ENCODE peak calls at places on chromosomes 3 and 15, in six cellular contexts. I, X, P, K, D and F are unnamed samples.

GRCh38 chr3:171982829-171983228 is 56.5 kb upstream of the FNDC3B start:
- DNase-seq in P (no peak), X (no peak), I (no peak), K (no peak), D (peak; percentile 79), F (no peak)

GRCh38 chr3:112308151-112308911 is 14.3 kb upstream of the SLC9C1 start:
- DNase-seq in K (no peak), X (peak; percentile 45), P (no peak), I (no peak), D (peak; percentile 81), F (peak; percentile 47)

GRCh38 chr15:79570004-79570403 is 137.9 kb downstream of the MINAR1 start:
- DNase-seq in X (no peak), D (no peak), P (no peak), K (no peak), I (no peak), F (no peak)

GRCh38 chr3:109803274-109803673 is 465.9 kb upstream of the DPPA4 start:
- DNase-seq in X (no peak), K (no peak), D (peak; percentile 8), I (no peak), P (no peak), F (no peak)

GRCh38 chr3:146685050-146685814 is 80.1 kb upstream of the PLSCR5 start:
- DNase-seq in D (no peak), K (no peak), I (no peak), X (no peak), P (no peak), F (no peak)

GRCh38 chr15:83282859-83283812 is 1.3 kb downstream of the BNC1 start:
- DNase-seq in P (peak; percentile 12), K (no peak), I (no peak), D (peak; percentile 45), X (peak; percentile 53), F (peak; percentile 74)

GRCh38 chr3:108780235-108780634 is 23.0 kb upstream of the RETNLB start:
- DNase-seq in D (no peak), K (no peak), I (no peak), P (no peak), X (no peak), F (no peak)

GRCh38 chr15:80779658-80780415 is 667 bp downstream of the CEMIP start:
- DNase-seq in D (peak; percentile 66), I (peak; percentile 11), X (peak; percentile 54), P (peak; percentile 50), K (no peak), F (peak; percentile 68)

GRCh38 chr3:183385698-183386590 is 42.5 kb downstream of the MCF2L2 start:
- DNase-seq in I (peak; percentile 61), K (no peak), X (peak; percentile 57), D (peak; percentile 91), P (peak; percentile 28), F (no peak)

GRCh38 chr15:96352594-96353377 is 22.3 kb downstream of the NR2F2 start:
- DNase-seq in K (peak; percentile 33), D (no peak), X (no peak), P (peak; percentile 59), I (no peak), F (peak; percentile 52)

GRCh38 chr3:13111874-13112520 is 38.8 kb upstream of the IQSEC1 start:
- DNase-seq in X (no peak), D (no peak), I (peak; percentile 40), P (no peak), K (no peak), F (peak; percentile 14)

GRCh38 chr3:155232605-155233004 is 60.9 kb downstream of the STRIT1 start:
- DNase-seq in D (peak; percentile 95), X (no peak), K (peak; percentile 68), P (peak; percentile 14), I (peak; percentile 19), F (peak; percentile 55)

GRCh38 chr3:114223146-114223545 is 14.2 kb downstream of the ZNF80 start:
- DNase-seq in X (no peak), D (no peak), P (no peak), I (no peak), K (no peak), F (no peak)

GRCh38 chr15:25682349-25682748 is 180.8 kb downstream of the ATP10A start:
- DNase-seq in D (no peak), P (no peak), I (no peak), X (no peak), K (peak; percentile 72), F (peak; percentile 52)

GRCh38 chr3:122594025-122594424 is 16.6 kb downstream of the PARP15 start:
- DNase-seq in X (no peak), D (no peak), P (no peak), K (no peak), I (no peak), F (no peak)

GRCh38 chr15:44550256-44550655 is 13.3 kb downstream of the EIF3J start:
- DNase-seq in K (no peak), I (no peak), P (no peak), D (peak; percentile 63), X (no peak), F (no peak)

GRCh38 chr3:4417449-4417848 is 49.6 kb downstream of the SUMF1 start:
- DNase-seq in K (no peak), P (no peak), I (no peak), D (peak; percentile 25), X (no peak), F (no peak)

GRCh38 chr3:46674031-46674592 is 19.4 kb downstream of the ALS2CL start:
- DNase-seq in P (no peak), I (no peak), K (peak; percentile 39), X (no peak), D (no peak), F (peak; percentile 5)

GRCh38 chr3:8328971-8329370 is 172.7 kb upstream of the LMCD1 start:
- DNase-seq in P (no peak), X (no peak), I (no peak), K (no peak), D (no peak), F (no peak)

GRCh38 chr3:55527381-55527780 is 40.3 kb upstream of the WNT5A start:
- DNase-seq in P (no peak), K (no peak), D (no peak), I (no peak), X (no peak), F (no peak)
- H3K4me1 ChIP-seq in P (peaks cover 2% of the 10 kb centered on the region), K (peaks cover 3% of the 10 kb centered on the region), D (peaks cover 21% of the 10 kb centered on the region), I (no peaks in the 10 kb centered on the region), X (peaks cover 8% of the 10 kb centered on the region), F (no peaks in the 10 kb centered on the region)

DNA sequence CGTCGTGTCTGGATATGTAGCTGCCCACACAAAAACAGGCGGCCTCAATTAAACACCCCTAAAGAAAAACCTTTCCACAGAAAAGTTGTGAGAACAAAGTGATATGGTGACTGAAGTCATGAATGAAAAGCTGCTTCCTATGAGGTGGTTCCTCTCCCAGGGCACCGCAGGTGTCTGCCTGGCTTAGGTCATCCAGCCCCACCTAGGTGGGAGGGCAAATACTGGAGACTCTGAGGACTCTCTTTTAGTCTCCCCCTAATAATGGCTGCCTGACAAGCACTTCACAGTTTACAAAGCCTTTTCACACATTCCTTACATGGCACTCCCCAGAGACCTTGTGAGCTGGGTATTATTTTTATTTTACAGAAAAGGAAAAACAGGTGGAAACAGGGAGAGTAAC is 46.3 kb upstream of the TMEM158 start:
- DNase-seq in I (no peak), D (no peak), K (no peak), X (no peak), P (no peak), F (no peak)
- H3K27me3 ChIP-seq in I (no peaks in the 10 kb centered on the region), D (no peaks in the 10 kb centered on the region), K (no peaks in the 10 kb centered on the region), X (no peaks in the 10 kb centered on the region), P (no peaks in the 10 kb centered on the region), F (no peaks in the 10 kb centered on the region)

GRCh38 chr3:96488708-96489107 is 325.7 kb upstream of the EPHA6 start:
- DNase-seq in X (no peak), D (no peak), I (no peak), K (no peak), P (no peak), F (no peak)
- H3K9me3 ChIP-seq in X (no peaks in the 10 kb centered on the region), D (no peaks in the 10 kb centered on the region), I (no peaks in the 10 kb centered on the region), K (peaks cover 5% of the 10 kb centered on the region), P (no peaks in the 10 kb centered on the region), F (no peaks in the 10 kb centered on the region)

DNA sequence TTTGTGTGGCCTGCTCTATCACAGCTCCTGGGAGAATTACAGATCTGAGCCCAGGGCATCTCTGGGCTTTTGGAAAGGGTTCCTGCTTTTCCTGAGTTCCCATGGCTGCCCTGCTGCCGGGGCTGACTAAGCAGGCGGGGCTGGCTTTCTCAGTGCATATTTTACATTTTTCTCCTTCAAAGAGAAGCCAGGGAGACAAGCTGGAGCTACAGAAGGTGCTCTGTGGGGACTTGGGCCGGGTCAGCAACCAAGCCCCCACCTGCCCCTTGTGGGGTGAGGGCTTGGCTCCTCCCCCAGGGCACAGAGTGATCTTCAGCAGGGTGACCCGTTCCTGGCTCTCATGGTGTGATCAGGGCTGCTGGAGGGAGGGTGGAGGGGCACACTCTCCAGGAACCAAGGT is 17.4 kb downstream of the ABTB1 start:
- DNase-seq in K (peak; percentile 67), I (no peak), P (no peak), X (no peak), D (peak; percentile 77), F (peak; percentile 52)
- H3K4me1 ChIP-seq in K (no peaks in the 10 kb centered on the region), I (peaks cover 7% of the 10 kb centered on the region), P (peaks cover 2% of the 10 kb centered on the region), X (no peaks in the 10 kb centered on the region), D (peaks cover 16% of the 10 kb centered on the region), F (peaks cover 11% of the 10 kb centered on the region)

GRCh38 chr15:61226313-61227250 is 2.5 kb downstream of the RORA start:
- DNase-seq in X (no peak), P (no peak), K (no peak), I (no peak), D (peak; percentile 12), F (no peak)

GRCh38 chr15:61228025-61228901 is 839 bp downstream of the RORA start:
- DNase-seq in I (no peak), P (peak; percentile 39), K (no peak), D (peak; percentile 48), X (peak; percentile 39), F (peak; percentile 58)

GRCh38 chr15:61222010-61222409 is 7.1 kb downstream of the RORA start:
- DNase-seq in P (no peak), I (no peak), X (no peak), K (no peak), D (no peak), F (no peak)

GRCh38 chr15:61232266-61232665 is 3.2 kb upstream of the RORA start:
- DNase-seq in P (no peak), D (no peak), I (no peak), X (no peak), K (no peak), F (no peak)

DNA sequence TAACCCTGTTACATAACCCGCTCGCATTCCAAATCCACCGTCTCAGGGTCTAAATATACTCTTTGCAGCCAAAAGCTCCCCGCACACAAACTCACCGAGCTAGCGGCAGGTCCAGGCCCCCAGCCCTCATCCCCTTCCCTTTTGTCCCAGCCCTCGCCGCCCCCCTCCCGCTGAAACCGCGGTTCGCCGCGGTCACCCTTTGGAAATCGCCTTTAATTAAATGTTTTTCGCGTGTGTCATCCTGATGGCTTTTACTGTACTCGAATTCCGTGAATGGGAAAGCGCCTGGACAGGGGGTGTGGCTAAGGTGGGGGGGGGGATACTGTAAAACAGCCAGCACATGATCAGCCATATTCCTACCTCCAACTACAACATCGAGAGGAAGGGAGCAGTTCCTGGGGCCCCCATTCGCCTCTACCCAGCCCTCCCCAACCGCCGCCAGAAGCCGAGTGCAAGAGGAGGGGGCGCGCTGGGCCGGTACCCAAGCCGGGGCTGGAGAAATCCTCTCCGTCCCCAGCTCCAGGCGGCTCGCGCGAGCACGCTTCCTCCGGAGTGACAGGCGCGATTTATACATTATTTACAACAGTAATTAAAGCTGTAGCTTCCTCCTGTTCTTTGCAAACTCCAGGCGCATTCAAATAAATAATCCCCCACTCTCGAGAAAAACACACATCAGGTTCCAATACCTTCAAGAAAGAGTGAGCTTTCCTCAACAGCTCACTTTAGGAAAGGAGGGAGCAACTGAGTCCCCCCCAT is 1.7 kb downstream of the RORA start:
- DNase-seq in X (peak; percentile 33), K (no peak), P (peak; percentile 37), D (peak; percentile 70), I (no peak), F (no peak)
- H3K27me3 ChIP-seq in X (no peaks in the 10 kb centered on the region), K (no peaks in the 10 kb centered on the region), P (no peaks in the 10 kb centered on the region), D (peaks cover 12% of the 10 kb centered on the region), I (peaks cover 45% of the 10 kb centered on the region), F (no peaks in the 10 kb centered on the region)

GRCh38 chr15:91524534-91524933 is 329.0 kb upstream of the SLCO3A1 start:
- DNase-seq in I (no peak), P (no peak), D (no peak), X (no peak), K (no peak), F (no peak)
- H3K9me3 ChIP-seq in I (no peaks in the 10 kb centered on the region), P (peaks cover 4% of the 10 kb centered on the region), D (no peaks in the 10 kb centered on the region), X (no peaks in the 10 kb centered on the region), K (no peaks in the 10 kb centered on the region), F (no peaks in the 10 kb centered on the region)